ENCODE peak calls at places on chromosome 14, in five cellular contexts. One of them, this sample, is unnamed.
A peak's percentile ranks its signal among the peaks of the same experiment; 100 is the strongest.

GRCh38 chr14:84825481-84825880 is 704.5 kb upstream of the FLRT2 start:
- DNase-seq in stomach: no peak
- DNase-seq in AG04450: no peak
- DNase-seq in hepatocyte: no peak
- DNase-seq in cardiac muscle cell: no peak
- DNase-seq in this sample: no peak

GRCh38 chr14:23185046-23185445 is 1.6 kb upstream of the SLC7A8 start:
- DNase-seq in stomach: no peak
- DNase-seq in AG04450: no peak
- DNase-seq in hepatocyte: no peak
- DNase-seq in cardiac muscle cell: no peak
- DNase-seq in this sample: no peak

GRCh38 chr14:36069535-36069900 is 107.0 kb downstream of the PTCSC3 start:
- DNase-seq in stomach: peak; percentile 32
- DNase-seq in AG04450: no peak
- DNase-seq in hepatocyte: peak; percentile 58
- DNase-seq in cardiac muscle cell: peak; percentile 58
- DNase-seq in this sample: peak; percentile 34

GRCh38 chr14:94077111-94077821 is 3.7 kb downstream of the DDX24 start:
- DNase-seq in stomach: no peak
- DNase-seq in AG04450: no peak
- DNase-seq in hepatocyte: no peak
- DNase-seq in cardiac muscle cell: no peak
- DNase-seq in this sample: no peak

GRCh38 chr14:99654235-99655000 is 9.5 kb downstream of the HHIPL1 start:
- DNase-seq in stomach: peak; percentile 71
- DNase-seq in AG04450: peak; percentile 46
- DNase-seq in hepatocyte: peak; percentile 60
- DNase-seq in cardiac muscle cell: no peak
- DNase-seq in this sample: peak; percentile 84

GRCh38 chr14:93736378-93737014 is 51.8 kb downstream of the PRIMA1 start:
- DNase-seq in stomach: peak; percentile 41
- DNase-seq in AG04450: no peak
- DNase-seq in hepatocyte: no peak
- DNase-seq in cardiac muscle cell: peak; percentile 44
- DNase-seq in this sample: peak; percentile 26

GRCh38 chr14:69891422-69891821 is 12.2 kb downstream of the SMOC1 start:
- DNase-seq in stomach: no peak
- DNase-seq in AG04450: no peak
- DNase-seq in hepatocyte: no peak
- DNase-seq in cardiac muscle cell: no peak
- DNase-seq in this sample: no peak

GRCh38 chr14:61438497-61438859 is 117.1 kb downstream of the PRKCH start:
- DNase-seq in stomach: no peak
- DNase-seq in AG04450: no peak
- DNase-seq in hepatocyte: no peak
- DNase-seq in cardiac muscle cell: no peak
- DNase-seq in this sample: no peak

GRCh38 chr14:91258021-91258618 is 13.6 kb upstream of the GPR68 start:
- DNase-seq in stomach: no peak
- DNase-seq in AG04450: no peak
- DNase-seq in hepatocyte: no peak
- DNase-seq in cardiac muscle cell: no peak
- DNase-seq in this sample: peak; percentile 65

DNA sequence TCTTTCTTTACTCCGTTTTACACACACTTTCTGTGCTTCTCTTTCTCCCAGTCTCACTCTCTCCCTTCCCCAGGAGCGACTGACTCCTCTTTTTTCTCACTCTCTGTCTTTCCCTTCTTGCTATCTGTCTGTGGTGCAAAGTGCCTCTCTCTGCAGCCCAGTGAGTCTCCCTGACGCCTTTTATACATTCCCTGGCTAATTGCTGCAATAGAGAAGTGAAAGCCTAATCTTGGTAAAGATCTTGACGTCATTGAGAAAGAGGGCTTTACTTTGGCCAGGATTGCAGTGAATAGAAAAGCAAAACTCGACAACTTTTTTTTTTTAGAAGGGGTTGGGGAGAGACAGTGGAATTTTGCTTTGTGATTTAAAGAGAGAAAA is 710 bp upstream of the DIO2 start:
- DNase-seq in stomach: no peak
- DNase-seq in AG04450: peak; percentile 23
- DNase-seq in hepatocyte: peak; percentile 49
- DNase-seq in cardiac muscle cell: peak; percentile 4
- DNase-seq in this sample: no peak
- H3K4me3 ChIP-seq in stomach: peak overlapping the region; percentile 3
- H3K4me3 ChIP-seq in AG04450: peak overlapping the region; percentile 54
- H3K4me3 ChIP-seq in hepatocyte: peak overlapping the region; percentile 33
- H3K4me3 ChIP-seq in cardiac muscle cell: no peak overlapping the region
- H3K4me3 ChIP-seq in this sample: no peak overlapping the region

DNA sequence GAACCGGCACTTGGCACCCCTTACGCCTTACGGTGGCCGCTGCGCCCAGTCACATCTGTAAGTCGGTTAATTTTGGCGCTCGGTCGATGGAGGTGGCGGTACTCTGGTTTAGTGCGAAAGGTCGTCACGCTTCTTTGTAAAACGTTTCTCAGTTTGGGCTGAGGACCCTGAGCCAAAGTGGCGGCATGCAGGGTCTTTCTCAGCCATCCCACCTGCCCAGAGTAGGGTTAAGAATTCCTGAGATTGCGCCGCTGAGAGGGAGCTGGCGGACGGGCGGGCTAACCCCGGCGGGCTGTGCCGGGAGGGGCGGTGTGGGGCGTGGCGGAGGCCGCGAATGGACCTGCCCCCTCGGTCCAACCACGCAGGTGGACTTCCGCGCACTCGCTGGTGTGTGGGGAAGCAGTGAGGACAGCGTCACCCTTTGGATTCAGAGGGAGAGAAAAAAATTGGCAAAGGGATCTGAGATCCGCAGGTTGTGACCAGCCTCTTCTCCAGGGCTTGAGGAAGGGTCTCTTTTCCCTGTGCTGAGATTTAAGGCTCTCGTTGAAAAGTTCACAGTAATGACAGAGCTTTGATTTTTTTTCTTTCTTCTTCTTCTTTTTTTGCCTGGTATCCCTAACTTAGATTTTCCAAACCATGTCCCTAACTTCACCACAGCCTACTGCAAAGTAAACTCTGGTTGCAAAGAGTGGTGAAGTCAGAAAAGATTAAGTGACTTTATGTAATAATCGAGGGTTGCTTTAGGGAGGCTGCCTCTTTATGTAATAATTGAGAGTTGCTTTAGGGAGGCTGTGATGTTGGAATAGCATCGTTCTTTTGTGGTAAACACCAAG is 602 bp upstream of the FBXO33 start:
- DNase-seq in stomach: peak; percentile 94
- DNase-seq in AG04450: no peak
- DNase-seq in hepatocyte: peak; percentile 95
- DNase-seq in cardiac muscle cell: peak; percentile 94
- DNase-seq in this sample: peak; percentile 95
- TF ChIP-seq CTCF in stomach: no peak
- TF ChIP-seq CTCF in AG04450: peak; percentile 14
- TF ChIP-seq CTCF in hepatocyte: peak; percentile 26
- TF ChIP-seq CTCF in cardiac muscle cell: no peak
- TF ChIP-seq CTCF in this sample: peak; percentile 53

GRCh38 chr14:29235991-29236390 is 469.4 kb downstream of the FOXG1 start:
- DNase-seq in stomach: no peak
- DNase-seq in AG04450: no peak
- DNase-seq in hepatocyte: no peak
- DNase-seq in cardiac muscle cell: no peak
- DNase-seq in this sample: no peak

GRCh38 chr14:29240046-29240445 is 473.5 kb downstream of the FOXG1 start:
- DNase-seq in stomach: no peak
- DNase-seq in AG04450: no peak
- DNase-seq in hepatocyte: no peak
- DNase-seq in cardiac muscle cell: no peak
- DNase-seq in this sample: no peak

GRCh38 chr14:29236401-29236800 is 469.8 kb downstream of the FOXG1 start:
- DNase-seq in stomach: no peak
- DNase-seq in AG04450: no peak
- DNase-seq in hepatocyte: no peak
- DNase-seq in cardiac muscle cell: no peak
- DNase-seq in this sample: no peak

GRCh38 chr14:29233188-29233587 is 466.6 kb downstream of the FOXG1 start:
- DNase-seq in stomach: no peak
- DNase-seq in AG04450: no peak
- DNase-seq in hepatocyte: no peak
- DNase-seq in cardiac muscle cell: no peak
- DNase-seq in this sample: no peak

DNA sequence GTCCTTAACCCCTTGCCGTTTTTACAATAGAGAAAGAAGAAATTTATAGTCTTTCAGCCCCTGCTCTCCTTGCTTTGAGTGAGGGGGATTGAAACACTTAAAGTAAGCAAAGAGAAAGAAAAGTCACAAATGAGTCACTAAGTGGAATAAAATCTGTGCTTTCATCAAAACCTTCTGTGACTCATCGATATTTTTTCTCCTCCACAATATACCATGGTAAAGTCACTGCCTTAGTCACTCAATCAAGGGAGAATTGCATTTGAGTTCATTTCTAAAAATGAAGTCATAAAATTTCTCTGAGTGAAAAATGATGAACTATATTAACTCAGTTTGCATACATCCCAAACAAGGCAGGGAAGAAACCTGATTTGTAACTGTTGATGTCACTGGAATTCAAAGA is 470.3 kb downstream of the FOXG1 start:
- DNase-seq in stomach: no peak
- DNase-seq in AG04450: peak; percentile 30
- DNase-seq in hepatocyte: no peak
- DNase-seq in cardiac muscle cell: no peak
- DNase-seq in this sample: no peak
- H3K27ac ChIP-seq in stomach: no peak overlapping the region
- H3K27ac ChIP-seq in AG04450: no peak overlapping the region
- H3K27ac ChIP-seq in hepatocyte: no peak overlapping the region
- H3K27ac ChIP-seq in cardiac muscle cell: no peak overlapping the region
- H3K27ac ChIP-seq in this sample: no peak overlapping the region

GRCh38 chr14:89906000-89906399 is 48.5 kb downstream of the EFCAB11 start:
- DNase-seq in stomach: no peak
- DNase-seq in AG04450: no peak
- DNase-seq in hepatocyte: no peak
- DNase-seq in cardiac muscle cell: no peak
- DNase-seq in this sample: no peak

GRCh38 chr14:89902876-89903275 is 51.7 kb downstream of the EFCAB11 start:
- DNase-seq in stomach: no peak
- DNase-seq in AG04450: no peak
- DNase-seq in hepatocyte: no peak
- DNase-seq in cardiac muscle cell: no peak
- DNase-seq in this sample: no peak

GRCh38 chr14:89903340-89903965 is 51.1 kb downstream of the EFCAB11 start:
- DNase-seq in stomach: no peak
- DNase-seq in AG04450: no peak
- DNase-seq in hepatocyte: no peak
- DNase-seq in cardiac muscle cell: no peak
- DNase-seq in this sample: no peak

GRCh38 chr14:89900822-89901221 is 53.7 kb downstream of the EFCAB11 start:
- DNase-seq in stomach: no peak
- DNase-seq in AG04450: no peak
- DNase-seq in hepatocyte: no peak
- DNase-seq in cardiac muscle cell: no peak
- DNase-seq in this sample: no peak

GRCh38 chr14:89899917-89900680 is 54.4 kb downstream of the EFCAB11 start:
- DNase-seq in stomach: no peak
- DNase-seq in AG04450: no peak
- DNase-seq in hepatocyte: peak; percentile 20
- DNase-seq in cardiac muscle cell: peak; percentile 42
- DNase-seq in this sample: peak; percentile 18
- H3K4me3 ChIP-seq in stomach: no peak overlapping the region
- H3K4me3 ChIP-seq in AG04450: no peak overlapping the region
- H3K4me3 ChIP-seq in hepatocyte: no peak overlapping the region
- H3K4me3 ChIP-seq in cardiac muscle cell: no peak overlapping the region
- H3K4me3 ChIP-seq in this sample: no peak overlapping the region